ENCODE peak calls at places on chromosomes 5 and 9, in six cellular contexts. S, T, M, R, D and J are unnamed samples.
A peak's percentile ranks its signal among the peaks of the same experiment; 100 is the strongest.

GRCh38 chr9:77640741-77641580 is 7.2 kb downstream of the GNA14 start:
- DNase-seq in S (no peak), R (no peak), D (no peak), M (no peak), T (no peak), J (no peak)

GRCh38 chr5:80754900-80755299 is 100.1 kb upstream of the DHFR start:
- DNase-seq in M (no peak), S (peak; percentile 81), R (no peak), D (peak; percentile 39), T (peak; percentile 36), J (peak; percentile 26)

GRCh38 chr5:115661156-115661555 is 35.3 kb upstream of the TMED7 start:
- DNase-seq in D (no peak), M (no peak), R (no peak), T (peak; percentile 13), S (no peak), J (no peak)

GRCh38 chr5:171975262-171975876 is 31.1 kb downstream of the FBXW11 start:
- DNase-seq in M (no peak), S (peak; percentile 48), R (no peak), D (no peak), T (peak; percentile 47), J (no peak)

GRCh38 chr9:123364241-123364824 is 8.3 kb downstream of the CRB2 start:
- DNase-seq in R (no peak), M (no peak), D (no peak), S (no peak), T (peak; percentile 13), J (no peak)

GRCh38 chr5:59525957-59526356 is 367.6 kb downstream of the PDE4D start:
- DNase-seq in D (no peak), R (peak; percentile 70), S (no peak), M (no peak), T (peak; percentile 94), J (no peak)

GRCh38 chr9:137303893-137304382 is 1.9 kb upstream of the NRARP start:
- DNase-seq in S (no peak), M (no peak), T (no peak), D (no peak), R (no peak), J (no peak)

GRCh38 chr5:98397081-98397480 is 376.4 kb upstream of the RGMB start:
- DNase-seq in D (no peak), S (no peak), R (no peak), M (no peak), T (peak; percentile 15), J (no peak)

GRCh38 chr5:6545770-6546690 is 86.8 kb downstream of the NSUN2 start:
- DNase-seq in R (no peak), S (no peak), T (no peak), D (no peak), M (no peak), J (no peak)

GRCh38 chr5:67353500-67353931 is 156.9 kb upstream of the CD180 start:
- DNase-seq in D (peak; percentile 21), M (no peak), T (no peak), S (no peak), R (no peak), J (no peak)

GRCh38 chr5:153546566-153546965 is 56.1 kb downstream of the GRIA1 start:
- DNase-seq in T (no peak), R (no peak), D (no peak), S (no peak), M (no peak), J (no peak)

GRCh38 chr9:137095664-137096517 is 9.1 kb downstream of the MAN1B1 start:
- DNase-seq in M (no peak), R (no peak), D (peak; percentile 64), S (peak; percentile 89), T (no peak), J (peak; percentile 53)

GRCh38 chr9:122695696-122696095 is 20.8 kb downstream of the OR1L3 start:
- DNase-seq in D (no peak), M (no peak), S (no peak), T (peak; percentile 25), R (no peak), J (no peak)

GRCh38 chr5:88686743-88687142 is 196.2 kb downstream of the MEF2C start:
- DNase-seq in D (no peak), S (no peak), R (no peak), M (no peak), T (no peak), J (no peak)

GRCh38 chr9:14441976-14442651 is 128.2 kb upstream of the NFIB start:
- DNase-seq in D (no peak), R (peak; percentile 82), T (no peak), S (no peak), M (peak; percentile 20), J (no peak)

GRCh38 chr9:5578018-5578697 is 50.7 kb upstream of the RIC1 start:
- DNase-seq in M (no peak), R (no peak), S (no peak), D (no peak), T (no peak), J (no peak)

GRCh38 chr5:24222866-24223265 is 421.9 kb downstream of the CDH10 start:
- DNase-seq in R (no peak), D (no peak), S (no peak), T (no peak), M (no peak), J (no peak)

DNA sequence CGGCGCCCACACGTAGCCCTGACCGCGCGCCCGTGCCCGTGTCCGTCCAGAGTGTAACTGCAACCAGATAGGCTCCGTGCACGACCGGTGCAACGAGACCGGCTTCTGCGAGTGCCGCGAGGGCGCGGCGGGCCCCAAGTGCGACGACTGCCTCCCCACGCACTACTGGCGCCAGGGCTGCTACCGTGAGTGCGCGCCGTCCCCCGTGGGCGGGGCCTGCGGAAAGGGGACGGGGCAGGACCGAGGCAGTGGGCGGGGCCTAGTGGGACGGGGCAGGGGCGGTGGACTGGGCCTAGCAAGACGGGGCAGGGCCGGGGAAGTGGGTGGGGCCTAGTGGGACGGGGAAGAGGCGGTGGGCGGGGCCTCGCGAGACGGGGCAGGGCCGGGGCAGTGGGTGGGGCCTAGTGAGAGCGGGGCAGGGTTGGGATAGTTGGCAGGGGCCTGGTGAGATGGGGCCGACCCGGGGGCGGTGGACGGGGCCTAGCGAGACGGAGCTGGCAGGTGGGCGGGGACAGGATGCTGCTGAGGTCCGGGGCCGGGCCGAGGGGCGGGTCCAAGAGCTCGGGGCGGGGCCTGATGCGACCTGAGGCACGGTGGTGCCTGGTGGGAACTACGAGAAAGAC is 79.1 kb downstream of the NTNG2 start:
- DNase-seq in D (peak; percentile 98), R (peak; percentile 97), S (peak; percentile 95), M (peak; percentile 97), T (peak; percentile 88), J (peak; percentile 81)
- H3K4me3 ChIP-seq in D (peak overlapping the region; percentile 26), R (peak overlapping the region; percentile 78), S (peak overlapping the region; percentile 67), M (peak overlapping the region; percentile 36), T (peak overlapping the region; percentile 59), J (peak overlapping the region; percentile 64)

GRCh38 chr5:95728494-95729114 is 2.5 kb upstream of the RHOBTB3 start:
- DNase-seq in M (no peak), D (no peak), S (no peak), R (no peak), T (no peak), J (no peak)
- TF ChIP-seq CTCF in M (no peak), D (no peak), S (no peak), R (no peak), T (no peak), J (no peak)

DNA sequence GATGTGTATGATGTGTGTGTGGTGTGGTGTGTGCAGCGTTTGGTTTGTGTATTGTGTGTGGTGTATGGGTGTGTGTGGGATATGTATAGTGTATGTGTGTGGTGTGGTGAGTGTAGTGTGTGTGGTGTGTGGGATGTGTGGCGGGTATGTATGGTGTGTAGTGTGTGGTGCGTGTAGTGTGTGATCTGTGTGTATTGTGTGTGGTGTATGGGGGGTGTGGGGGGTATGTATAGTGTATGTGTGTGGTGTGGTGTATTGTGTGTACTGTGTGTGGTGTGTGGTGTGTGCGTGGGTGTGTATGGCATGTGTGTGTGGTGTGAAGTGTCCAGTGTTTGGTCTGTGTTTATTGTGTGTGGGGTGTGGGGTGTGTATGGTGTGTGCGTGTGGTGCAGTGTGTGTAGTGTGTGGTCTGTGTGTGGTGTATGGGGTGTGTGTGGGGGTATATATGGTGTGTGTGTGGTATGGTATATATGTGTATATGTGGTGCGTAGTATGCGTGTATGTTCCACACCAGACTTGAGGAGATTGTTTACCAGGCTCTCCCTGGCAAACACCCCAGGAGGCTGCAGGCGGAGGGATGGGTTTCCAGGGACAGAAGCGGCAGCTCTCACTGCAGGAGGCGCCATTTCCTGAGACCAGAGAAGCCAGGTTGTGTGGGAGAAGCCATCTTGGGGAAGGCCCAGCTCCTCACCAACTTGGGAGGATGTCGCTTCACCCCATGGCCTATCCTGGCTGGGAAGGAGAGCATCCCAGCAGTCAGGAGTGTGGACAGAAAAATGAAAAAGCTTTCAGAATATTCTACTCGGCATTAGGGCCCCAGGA is 138.1 kb downstream of the NXNL2 start:
- DNase-seq in R (peak; percentile 33), S (peak; percentile 4), M (no peak), T (no peak), D (no peak), J (no peak)
- H3K4me3 ChIP-seq in R (no peak overlapping the region), S (no peak overlapping the region), M (no peak overlapping the region), T (no peak overlapping the region), D (no peak overlapping the region), J (no peak overlapping the region)

GRCh38 chr5:29367176-29367833 is 1826.2 kb upstream of the CDH6 start:
- DNase-seq in R (peak; percentile 3), D (no peak), S (no peak), M (no peak), T (no peak), J (no peak)
- TF ChIP-seq CTCF in R (no peak), D (no peak), S (no peak), M (no peak), T (no peak), J (no peak)

GRCh38 chr9:92146610-92147009 is 31.4 kb upstream of the SPTLC1 start:
- DNase-seq in S (no peak), M (no peak), T (no peak), D (no peak), R (peak; percentile 15), J (no peak)

GRCh38 chr9:92151691-92152393 is 36.6 kb upstream of the SPTLC1 start:
- DNase-seq in R (no peak), D (no peak), T (peak; percentile 87), S (no peak), M (peak; percentile 36), J (no peak)

GRCh38 chr9:92147854-92148184 is 32.6 kb upstream of the SPTLC1 start:
- DNase-seq in D (no peak), S (no peak), M (no peak), T (peak; percentile 24), R (no peak), J (no peak)

GRCh38 chr9:92142329-92142728 is 27.1 kb upstream of the SPTLC1 start:
- DNase-seq in M (no peak), T (no peak), R (no peak), S (no peak), D (no peak), J (no peak)

DNA sequence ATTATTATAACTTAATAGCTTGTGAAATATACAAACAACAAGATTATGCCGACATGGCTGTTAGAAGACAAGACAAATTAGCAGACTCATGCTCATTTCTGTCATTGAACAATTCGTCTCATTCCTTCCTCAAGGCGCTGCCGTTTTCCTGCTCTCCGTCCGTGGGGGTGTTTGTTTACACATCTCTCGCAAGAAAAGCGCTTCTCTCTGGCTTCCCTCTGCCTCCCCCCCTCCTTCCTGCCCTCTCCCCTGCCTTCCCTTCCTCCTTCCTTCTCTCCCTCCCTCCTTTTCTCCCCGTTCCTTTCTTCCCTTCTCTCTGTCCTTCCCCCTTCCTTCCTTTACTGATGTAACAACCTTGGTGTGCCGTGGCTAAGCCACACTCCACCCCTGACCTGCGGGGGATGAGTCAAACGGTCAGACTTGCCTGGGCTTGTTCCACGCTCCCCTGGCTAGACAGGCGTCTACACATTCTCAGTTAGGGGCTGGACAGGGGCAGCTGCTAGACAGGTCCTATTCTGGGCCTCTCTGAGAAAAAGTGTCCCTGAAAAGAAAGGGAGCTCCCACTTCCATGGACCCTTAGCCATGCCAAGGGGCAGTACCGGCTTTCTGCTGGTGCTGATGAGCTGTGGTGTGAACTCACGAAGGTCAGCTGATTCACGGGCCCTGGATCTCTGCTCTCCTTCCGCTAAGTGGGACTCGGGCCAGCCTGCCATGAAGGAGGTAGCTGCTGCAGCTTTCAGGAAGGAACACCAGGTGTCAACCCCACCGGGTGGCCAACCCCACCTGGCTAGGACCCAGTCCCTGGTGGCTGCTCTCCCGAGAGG is 32.0 kb upstream of the SPTLC1 start:
- DNase-seq in S (no peak), T (peak; percentile 98), M (no peak), D (peak; percentile 41), R (peak; percentile 85), J (no peak)
- H3K4me3 ChIP-seq in S (no peak overlapping the region), T (no peak overlapping the region), M (no peak overlapping the region), D (no peak overlapping the region), R (no peak overlapping the region), J (peak overlapping the region; percentile 4)